ENCODE peak calls at places on chromosomes 5 and 9, in five cellular contexts. H is lung; V is adipocyte; O is Jurkat, Clone E6-1; F is gastrocnemius medialis. Z is an unnamed sample.

GRCh38 chr9:125433461-125434001 is 171.9 kb downstream of the GAPVD1 start:
- DNase-seq in F (no peak), H (no peak), V (no peak), O (no peak), Z (no peak)

GRCh38 chr5:132485641-132486317 is 4.8 kb downstream of the IRF1 start:
- DNase-seq in H (no peak), F (no peak), V (no peak), O (no peak), Z (no peak)

GRCh38 chr5:40796487-40796889 is 1.7 kb downstream of the PRKAA1 start:
- DNase-seq in H (no peak), O (no peak), F (no peak), V (peak), Z (no peak)

GRCh38 chr9:136031094-136031493 is 64.0 kb downstream of the NACC2 start:
- DNase-seq in O (no peak), V (no peak), H (no peak), F (no peak), Z (no peak)

GRCh38 chr9:7094052-7094451 is 336.3 kb downstream of the KDM4C start:
- DNase-seq in V (no peak), O (no peak), H (no peak), F (no peak), Z (no peak)

GRCh38 chr5:107431998-107432397 is 238.7 kb downstream of the EFNA5 start:
- DNase-seq in V (peak), F (no peak), O (no peak), H (no peak), Z (no peak)

GRCh38 chr9:14400658-14400995 is 86.7 kb upstream of the NFIB start:
- DNase-seq in F (peak), H (peak), V (peak), O (no peak), Z (no peak)

GRCh38 chr9:113922160-113922559 is 46.1 kb downstream of the ZNF618 start:
- DNase-seq in V (no peak), F (no peak), O (no peak), H (no peak), Z (no peak)

GRCh38 chr5:77428526-77428925 is 63.6 kb downstream of the WDR41 start:
- DNase-seq in V (no peak), F (no peak), H (no peak), O (no peak), Z (no peak)

GRCh38 chr9:108212179-108212578 is 643.6 kb downstream of the ACTL7B start:
- DNase-seq in V (no peak), O (no peak), F (no peak), H (no peak), Z (no peak)

GRCh38 chr5:16602182-16602581 is 14.6 kb downstream of the RETREG1 start:
- DNase-seq in O (no peak), V (no peak), H (no peak), F (no peak), Z (no peak)

GRCh38 chr5:98942849-98943248 is 14.0 kb upstream of the CHD1 start:
- DNase-seq in O (no peak), V (peak), H (no peak), F (no peak), Z (no peak)

GRCh38 chr5:149049371-149049781 is 13.5 kb downstream of the SH3TC2 start:
- DNase-seq in O (no peak), V (no peak), H (no peak), F (no peak), Z (no peak)

GRCh38 chr5:139377226-139377625 is 5.9 kb downstream of the SLC23A1 start:
- DNase-seq in H (no peak), F (no peak), V (no peak), O (no peak), Z (no peak)

GRCh38 chr9:35516481-35516880 is 26.6 kb downstream of the RUSC2 start:
- DNase-seq in V (peak), H (no peak), O (no peak), F (no peak), Z (no peak)

GRCh38 chr9:69035438-69036316 is at the start of gene FXN:
- DNase-seq in O (peak), V (peak), H (peak), F (peak), Z (peak)

GRCh38 chr5:78649220-78649700 is 688 bp upstream of the LHFPL2 start:
- DNase-seq in H (no peak), V (no peak), F (no peak), O (no peak), Z (no peak)

GRCh38 chr9:89207026-89207425 is 28.4 kb upstream of the SHC3 start:
- DNase-seq in F (no peak), O (no peak), V (no peak), H (no peak), Z (no peak)

GRCh38 chr9:127634021-127634420 is 21.9 kb downstream of the STXBP1 start:
- DNase-seq in F (no peak), V (no peak), H (no peak), O (no peak), Z (no peak)

GRCh38 chr5:125372694-125373621 is 626.5 kb upstream of the ZNF608 start:
- DNase-seq in F (no peak), O (no peak), H (no peak), V (peak), Z (no peak)

GRCh38 chr5:179379321-179379890 is 34.1 kb upstream of the ADAMTS2 start:
- DNase-seq in F (no peak), V (no peak), H (no peak), O (no peak), Z (no peak)

GRCh38 chr9:109109962-109110325 is 9.8 kb downstream of the TMEM245 start:
- DNase-seq in H (no peak), V (peak), O (no peak), F (no peak), Z (no peak)

GRCh38 chr5:145345883-145346282 is 489.3 kb downstream of the PRELID2 start:
- DNase-seq in V (peak), H (no peak), F (no peak), O (no peak), Z (no peak)

GRCh38 chr9:127661342-127661741 is 45.4 kb upstream of the CFAP157 start:
- DNase-seq in O (no peak), H (no peak), V (no peak), F (no peak), Z (no peak)

GRCh38 chr5:14464661-14465060 is 116.9 kb upstream of the OTULINL start:
- DNase-seq in V (no peak), O (no peak), H (no peak), F (no peak), Z (peak)

GRCh38 chr5:73859696-73860095 is 233.7 kb downstream of the ARHGEF28 start:
- DNase-seq in V (no peak), F (no peak), O (no peak), H (no peak), Z (no peak)

GRCh38 chr9:125989090-125989501 is 241.9 kb downstream of the PBX3 start:
- DNase-seq in O (no peak), H (no peak), V (no peak), F (no peak), Z (no peak)

GRCh38 chr5:136677219-136677618 is 311.9 kb upstream of the TRPC7 start:
- DNase-seq in H (no peak), F (no peak), O (no peak), V (peak), Z (no peak)

GRCh38 chr9:115046199-115046598 is 71.8 kb downstream of the TNC start:
- DNase-seq in H (no peak), V (no peak), O (no peak), F (no peak), Z (no peak)

GRCh38 chr5:172274951-172275753 is 8.4 kb downstream of the UBTD2 start:
- DNase-seq in O (no peak), V (peak), H (no peak), F (no peak), Z (peak)

GRCh38 chr5:174755103-174755502 is 30.7 kb downstream of the MSX2 start:
- DNase-seq in O (no peak), F (no peak), H (no peak), V (peak), Z (no peak)

GRCh38 chr5:74154526-74154925 is 486.0 kb downstream of the ENC1 start:
- DNase-seq in O (no peak), F (no peak), H (no peak), V (no peak), Z (no peak)

GRCh38 chr5:61817472-61818326 is 485.6 kb downstream of the ZSWIM6 start:
- DNase-seq in H (no peak), O (no peak), F (no peak), V (peak), Z (no peak)

GRCh38 chr9:33025572-33026347 is 687 bp downstream of the DNAJA1 start:
- DNase-seq in F (peak), O (peak), V (peak), H (peak), Z (peak)

GRCh38 chr9:132160802-132161742 is 786 bp upstream of the NTNG2 start:
- DNase-seq in H (no peak), O (peak), F (no peak), V (peak), Z (peak)

GRCh38 chr5:121315786-121316185 is 535.9 kb upstream of the FTMT start:
- DNase-seq in F (no peak), H (no peak), O (no peak), V (no peak), Z (no peak)

GRCh38 chr5:174920906-174921550 is 196.6 kb downstream of the MSX2 start:
- DNase-seq in O (no peak), H (no peak), F (no peak), V (peak), Z (no peak)

GRCh38 chr5:6379246-6379645 is 899 bp upstream of the MED10 start:
- DNase-seq in H (no peak), O (no peak), V (no peak), F (no peak), Z (no peak)

GRCh38 chr5:6377582-6378127 is 692 bp downstream of the MED10 start:
- DNase-seq in O (no peak), F (no peak), H (no peak), V (no peak), Z (peak)

GRCh38 chr5:6383376-6383775 is 5.0 kb upstream of the MED10 start:
- DNase-seq in V (no peak), O (no peak), F (no peak), H (no peak), Z (no peak)

GRCh38 chr5:6377121-6377520 is 1.2 kb downstream of the MED10 start:
- DNase-seq in O (no peak), F (no peak), H (no peak), V (peak), Z (no peak)

GRCh38 chr5:6378128-6379023 is at the start of gene MED10:
- DNase-seq in V (peak), H (peak), F (peak), O (peak), Z (peak)
- H3K4me3 ChIP-seq in V (peak), H (peak), F (peak), O (peak), Z (peak)

DNA sequence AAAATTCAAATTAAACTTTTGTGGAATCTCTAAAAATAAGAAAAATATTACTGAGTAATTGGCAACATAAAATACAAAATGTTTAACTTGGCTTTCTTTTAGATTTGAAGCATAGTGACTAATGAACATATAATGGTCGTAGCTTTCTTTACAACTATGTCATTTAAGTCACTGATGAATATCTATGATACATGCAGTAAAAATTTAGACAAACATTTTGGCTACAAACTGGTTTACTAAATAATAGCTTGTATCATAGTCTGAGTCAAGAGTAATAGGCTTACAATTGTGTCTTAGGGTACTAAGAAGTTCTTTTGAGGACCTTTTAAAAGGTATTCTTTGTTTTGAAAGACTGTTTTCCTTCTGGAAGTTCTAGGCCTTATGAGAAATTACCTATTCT is 2.0 kb upstream of the APC start:
- DNase-seq in F (no peak), V (peak), H (no peak), O (no peak), Z (no peak)
- H3K4me3 ChIP-seq in F (no peak), V (no peak), H (no peak), O (no peak), Z (no peak)

GRCh38 chr5:143188083-143188482 is 215.4 kb downstream of the NR3C1 start:
- DNase-seq in F (no peak), V (no peak), O (no peak), H (no peak), Z (no peak)

GRCh38 chr5:143186623-143187022 is 216.9 kb downstream of the NR3C1 start:
- DNase-seq in V (peak), O (no peak), F (no peak), H (no peak), Z (no peak)

GRCh38 chr5:143188692-143189091 is 214.8 kb downstream of the NR3C1 start:
- DNase-seq in F (no peak), O (no peak), V (no peak), H (no peak), Z (no peak)

GRCh38 chr5:143190260-143190810 is 213.2 kb downstream of the NR3C1 start:
- DNase-seq in O (no peak), F (no peak), V (no peak), H (no peak), Z (no peak)

DNA sequence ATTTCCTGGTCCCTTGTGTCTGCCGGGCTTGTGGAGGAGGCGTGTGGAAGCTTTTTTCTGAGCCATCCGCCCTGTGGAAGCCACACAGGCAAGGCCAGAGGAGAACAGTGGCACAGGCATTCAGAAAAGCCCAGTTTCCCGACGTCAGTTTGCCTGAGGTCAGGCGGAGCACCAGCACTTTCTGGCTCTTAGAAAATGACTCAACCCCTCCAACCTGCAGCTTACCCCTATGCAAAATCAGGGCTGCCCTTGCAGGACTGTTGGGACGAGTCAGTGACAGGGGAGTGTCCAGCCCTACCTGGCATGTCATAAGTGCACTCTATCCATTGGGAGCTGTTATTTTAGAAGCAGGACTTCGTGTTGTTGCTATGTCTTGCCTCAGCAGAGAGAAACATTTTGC is 216.0 kb downstream of the NR3C1 start:
- DNase-seq in O (no peak), F (no peak), H (no peak), V (no peak), Z (no peak)
- H3K4me3 ChIP-seq in O (no peak), F (no peak), H (no peak), V (no peak), Z (no peak)

GRCh38 chr9:19124430-19124793 is 2.9 kb downstream of the PLIN2 start:
- DNase-seq in F (no peak), H (no peak), O (no peak), V (no peak), Z (no peak)
- H3K4me3 ChIP-seq in F (peak), H (no peak), O (no peak), V (peak), Z (peak)

DNA sequence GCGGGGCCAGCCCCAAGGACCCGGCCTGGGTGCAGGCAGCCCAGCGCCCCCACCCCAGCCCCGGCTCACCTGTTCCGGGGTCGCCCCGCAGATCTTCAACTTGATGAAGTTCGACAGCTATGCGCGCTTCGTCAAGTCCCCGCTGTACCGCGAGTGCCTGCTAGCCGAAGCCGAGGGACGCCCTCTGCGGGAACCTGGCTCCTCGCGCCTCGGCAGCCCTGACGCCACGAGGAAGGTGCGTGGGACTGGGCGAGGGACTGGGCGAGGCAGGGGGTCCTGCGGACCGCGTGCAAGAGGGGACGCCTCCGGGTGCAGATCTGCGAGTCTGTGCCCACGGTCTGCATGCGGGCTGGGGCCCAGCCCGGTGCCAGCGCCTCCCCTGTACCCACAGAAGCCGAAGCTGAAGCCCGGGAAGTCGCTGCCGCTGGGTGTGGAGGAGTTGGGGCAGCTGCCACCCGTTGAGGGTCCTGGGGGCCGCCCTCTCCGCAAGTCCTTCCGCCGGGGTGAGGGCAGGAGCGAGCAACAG is 9.7 kb downstream of the RGS14 start:
- DNase-seq in O (no peak), H (no peak), V (no peak), F (no peak), Z (no peak)
- H3K4me3 ChIP-seq in O (no peak), H (peak), V (peak), F (peak), Z (no peak)

Z was measured in CD4-positive, CD25-positive, alpha-beta regulatory T cell.